ENCODE peak calls at places on chromosomes 5 and 9, in nine cellular contexts. One of them, this sample, is unnamed.

GRCh38 chr9:33942471-33943083 is 106.1 kb downstream of the UBAP2 start:
- DNase-seq in CD8-positive, alpha-beta T cell: no peak
- DNase-seq in AG04450: peak
- DNase-seq in CD8-positive, alpha-beta memory T cell: no peak
- DNase-seq in substantia nigra: no peak
- DNase-seq in cardiac muscle cell: peak
- DNase-seq in breast epithelium: no peak
- DNase-seq in body of pancreas: no peak
- DNase-seq in A549: peak
- DNase-seq in this sample: no peak

GRCh38 chr5:1511037-1511436 is 12.7 kb downstream of the LPCAT1 start:
- DNase-seq in CD8-positive, alpha-beta T cell: peak
- DNase-seq in AG04450: no peak
- DNase-seq in CD8-positive, alpha-beta memory T cell: peak
- DNase-seq in substantia nigra: no peak
- DNase-seq in cardiac muscle cell: no peak
- DNase-seq in breast epithelium: no peak
- DNase-seq in body of pancreas: no peak
- DNase-seq in A549: no peak
- DNase-seq in this sample: no peak

GRCh38 chr5:16578474-16578883 is 38.3 kb downstream of the RETREG1 start:
- DNase-seq in CD8-positive, alpha-beta T cell: no peak
- DNase-seq in AG04450: no peak
- DNase-seq in CD8-positive, alpha-beta memory T cell: no peak
- DNase-seq in substantia nigra: peak
- DNase-seq in cardiac muscle cell: no peak
- DNase-seq in breast epithelium: no peak
- DNase-seq in body of pancreas: no peak
- DNase-seq in A549: no peak
- DNase-seq in this sample: no peak

GRCh38 chr5:28369418-28369817 is 1331.0 kb upstream of the CDH9 start:
- DNase-seq in CD8-positive, alpha-beta T cell: no peak
- DNase-seq in AG04450: no peak
- DNase-seq in CD8-positive, alpha-beta memory T cell: no peak
- DNase-seq in substantia nigra: no peak
- DNase-seq in cardiac muscle cell: no peak
- DNase-seq in breast epithelium: no peak
- DNase-seq in body of pancreas: no peak
- DNase-seq in A549: no peak
- DNase-seq in this sample: no peak

GRCh38 chr9:87950765-87951488 is 23.4 kb downstream of the CDK20 start:
- DNase-seq in CD8-positive, alpha-beta T cell: no peak
- DNase-seq in AG04450: no peak
- DNase-seq in CD8-positive, alpha-beta memory T cell: no peak
- DNase-seq in substantia nigra: no peak
- DNase-seq in cardiac muscle cell: peak
- DNase-seq in breast epithelium: no peak
- DNase-seq in body of pancreas: no peak
- DNase-seq in A549: peak
- DNase-seq in this sample: no peak

GRCh38 chr5:76351577-76351976 is 51.5 kb upstream of the IQGAP2 start:
- DNase-seq in CD8-positive, alpha-beta T cell: no peak
- DNase-seq in AG04450: no peak
- DNase-seq in CD8-positive, alpha-beta memory T cell: no peak
- DNase-seq in substantia nigra: no peak
- DNase-seq in cardiac muscle cell: no peak
- DNase-seq in breast epithelium: no peak
- DNase-seq in body of pancreas: no peak
- DNase-seq in A549: no peak
- DNase-seq in this sample: no peak

GRCh38 chr9:137462396-137463193 is 3.5 kb upstream of the NSMF start:
- DNase-seq in CD8-positive, alpha-beta T cell: no peak
- DNase-seq in AG04450: no peak
- DNase-seq in CD8-positive, alpha-beta memory T cell: no peak
- DNase-seq in substantia nigra: no peak
- DNase-seq in cardiac muscle cell: no peak
- DNase-seq in breast epithelium: no peak
- DNase-seq in body of pancreas: no peak
- DNase-seq in A549: no peak
- DNase-seq in this sample: no peak

GRCh38 chr9:95167998-95168397 is 149.5 kb downstream of the FANCC start:
- DNase-seq in CD8-positive, alpha-beta T cell: peak
- DNase-seq in AG04450: peak
- DNase-seq in CD8-positive, alpha-beta memory T cell: peak
- DNase-seq in substantia nigra: no peak
- DNase-seq in cardiac muscle cell: peak
- DNase-seq in breast epithelium: no peak
- DNase-seq in body of pancreas: peak
- DNase-seq in A549: peak
- DNase-seq in this sample: peak

GRCh38 chr5:72470817-72471216 is 36.4 kb downstream of the ZNF366 start:
- DNase-seq in CD8-positive, alpha-beta T cell: no peak
- DNase-seq in AG04450: no peak
- DNase-seq in CD8-positive, alpha-beta memory T cell: no peak
- DNase-seq in substantia nigra: no peak
- DNase-seq in cardiac muscle cell: peak
- DNase-seq in breast epithelium: peak
- DNase-seq in body of pancreas: no peak
- DNase-seq in A549: no peak
- DNase-seq in this sample: peak

GRCh38 chr9:97772145-97772544 is 75.0 kb upstream of the XPA start:
- DNase-seq in CD8-positive, alpha-beta T cell: no peak
- DNase-seq in AG04450: no peak
- DNase-seq in CD8-positive, alpha-beta memory T cell: no peak
- DNase-seq in substantia nigra: no peak
- DNase-seq in cardiac muscle cell: no peak
- DNase-seq in breast epithelium: no peak
- DNase-seq in body of pancreas: no peak
- DNase-seq in A549: no peak
- DNase-seq in this sample: no peak

GRCh38 chr5:78162253-78162862 is 132.1 kb downstream of the AP3B1 start:
- DNase-seq in CD8-positive, alpha-beta T cell: no peak
- DNase-seq in AG04450: no peak
- DNase-seq in CD8-positive, alpha-beta memory T cell: no peak
- DNase-seq in substantia nigra: no peak
- DNase-seq in cardiac muscle cell: peak
- DNase-seq in breast epithelium: no peak
- DNase-seq in body of pancreas: no peak
- DNase-seq in A549: peak
- DNase-seq in this sample: no peak

GRCh38 chr5:61631438-61631941 is 299.4 kb downstream of the ZSWIM6 start:
- DNase-seq in CD8-positive, alpha-beta T cell: no peak
- DNase-seq in AG04450: no peak
- DNase-seq in CD8-positive, alpha-beta memory T cell: no peak
- DNase-seq in substantia nigra: peak
- DNase-seq in cardiac muscle cell: peak
- DNase-seq in breast epithelium: peak
- DNase-seq in body of pancreas: peak
- DNase-seq in A549: no peak
- DNase-seq in this sample: no peak

GRCh38 chr5:38718874-38719391 is 126.9 kb upstream of the OSMR start:
- DNase-seq in CD8-positive, alpha-beta T cell: no peak
- DNase-seq in AG04450: no peak
- DNase-seq in CD8-positive, alpha-beta memory T cell: no peak
- DNase-seq in substantia nigra: no peak
- DNase-seq in cardiac muscle cell: peak
- DNase-seq in breast epithelium: no peak
- DNase-seq in body of pancreas: no peak
- DNase-seq in A549: no peak
- DNase-seq in this sample: no peak

GRCh38 chr5:38716516-38716915 is 129.3 kb upstream of the OSMR start:
- DNase-seq in CD8-positive, alpha-beta T cell: no peak
- DNase-seq in AG04450: no peak
- DNase-seq in CD8-positive, alpha-beta memory T cell: no peak
- DNase-seq in substantia nigra: no peak
- DNase-seq in cardiac muscle cell: no peak
- DNase-seq in breast epithelium: no peak
- DNase-seq in body of pancreas: no peak
- DNase-seq in A549: no peak
- DNase-seq in this sample: no peak

GRCh38 chr5:38719916-38720315 is 125.9 kb upstream of the OSMR start:
- DNase-seq in CD8-positive, alpha-beta T cell: no peak
- DNase-seq in AG04450: peak
- DNase-seq in CD8-positive, alpha-beta memory T cell: no peak
- DNase-seq in substantia nigra: no peak
- DNase-seq in cardiac muscle cell: peak
- DNase-seq in breast epithelium: no peak
- DNase-seq in body of pancreas: no peak
- DNase-seq in A549: no peak
- DNase-seq in this sample: no peak

GRCh38 chr5:38720691-38721361 is 125.0 kb upstream of the OSMR start:
- DNase-seq in CD8-positive, alpha-beta T cell: no peak
- DNase-seq in AG04450: no peak
- DNase-seq in CD8-positive, alpha-beta memory T cell: no peak
- DNase-seq in substantia nigra: no peak
- DNase-seq in cardiac muscle cell: no peak
- DNase-seq in breast epithelium: no peak
- DNase-seq in body of pancreas: no peak
- DNase-seq in A549: no peak
- DNase-seq in this sample: no peak

DNA sequence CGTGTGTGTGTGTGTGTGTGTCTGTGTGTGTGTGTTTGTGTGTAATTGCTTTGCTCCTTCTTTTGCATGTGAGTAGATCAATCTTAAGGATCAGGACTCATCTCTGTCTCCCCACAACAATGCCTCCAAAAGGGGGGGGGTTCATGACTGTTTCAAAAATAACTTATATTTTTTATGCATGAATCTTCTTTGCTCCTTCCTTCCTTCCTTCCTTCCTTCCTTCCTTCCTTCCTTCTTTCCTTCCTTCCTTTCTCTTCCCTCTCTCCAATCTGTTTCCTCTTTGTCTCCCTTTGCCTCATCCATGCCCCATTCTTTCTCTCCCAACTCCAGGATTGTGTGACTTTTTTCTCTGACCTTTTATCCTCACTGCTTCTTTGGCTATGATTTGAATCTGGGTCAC is 126.4 kb upstream of the OSMR start:
- DNase-seq in CD8-positive, alpha-beta T cell: no peak
- DNase-seq in AG04450: no peak
- DNase-seq in CD8-positive, alpha-beta memory T cell: no peak
- DNase-seq in substantia nigra: no peak
- DNase-seq in cardiac muscle cell: no peak
- DNase-seq in breast epithelium: no peak
- DNase-seq in body of pancreas: no peak
- DNase-seq in A549: no peak
- DNase-seq in this sample: no peak
- H3K27ac ChIP-seq in CD8-positive, alpha-beta T cell: no peak
- H3K27ac ChIP-seq in AG04450: no peak
- H3K27ac ChIP-seq in CD8-positive, alpha-beta memory T cell: no peak
- H3K27ac ChIP-seq in substantia nigra: peak
- H3K27ac ChIP-seq in cardiac muscle cell: peak
- H3K27ac ChIP-seq in breast epithelium: peak
- H3K27ac ChIP-seq in body of pancreas: no peak
- H3K27ac ChIP-seq in A549: no peak
- H3K27ac ChIP-seq in this sample: no peak

GRCh38 chr5:178240772-178241171 is 8.2 kb upstream of the PHYKPL start:
- DNase-seq in CD8-positive, alpha-beta T cell: no peak
- DNase-seq in AG04450: no peak
- DNase-seq in CD8-positive, alpha-beta memory T cell: no peak
- DNase-seq in substantia nigra: no peak
- DNase-seq in cardiac muscle cell: no peak
- DNase-seq in breast epithelium: no peak
- DNase-seq in body of pancreas: no peak
- DNase-seq in A549: no peak
- DNase-seq in this sample: no peak
- H3K27ac ChIP-seq in CD8-positive, alpha-beta T cell: peak
- H3K27ac ChIP-seq in AG04450: no peak
- H3K27ac ChIP-seq in CD8-positive, alpha-beta memory T cell: no peak
- H3K27ac ChIP-seq in substantia nigra: peak
- H3K27ac ChIP-seq in cardiac muscle cell: no peak
- H3K27ac ChIP-seq in breast epithelium: peak
- H3K27ac ChIP-seq in body of pancreas: no peak
- H3K27ac ChIP-seq in A549: no peak
- H3K27ac ChIP-seq in this sample: no peak

DNA sequence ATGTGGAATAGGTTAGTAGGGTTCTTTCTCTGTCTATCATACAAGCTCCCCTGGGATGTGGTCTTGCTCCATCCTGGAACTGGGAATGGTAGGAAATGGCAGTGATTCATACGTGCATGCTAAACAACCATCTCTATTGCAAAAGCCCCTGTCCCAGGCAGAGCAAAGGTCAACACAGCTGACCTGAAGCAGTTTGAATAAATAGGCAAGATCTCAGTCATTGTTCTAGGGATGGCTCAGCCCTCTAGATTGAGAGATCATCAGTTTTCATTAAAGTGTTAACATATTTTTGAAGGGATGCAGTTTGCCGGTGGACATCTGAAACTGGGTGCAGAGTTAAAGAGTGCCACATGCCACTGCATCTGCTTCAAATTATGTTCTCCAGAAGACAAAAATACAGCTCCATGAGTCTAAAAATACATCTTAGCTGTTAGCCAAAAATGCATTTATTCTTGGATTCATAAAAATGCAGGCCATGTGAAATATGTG is 224.1 kb downstream of the ESM1 start:
- DNase-seq in CD8-positive, alpha-beta T cell: no peak
- DNase-seq in AG04450: peak
- DNase-seq in CD8-positive, alpha-beta memory T cell: no peak
- DNase-seq in substantia nigra: no peak
- DNase-seq in cardiac muscle cell: peak
- DNase-seq in breast epithelium: no peak
- DNase-seq in body of pancreas: peak
- DNase-seq in A549: no peak
- DNase-seq in this sample: no peak
- H3K27ac ChIP-seq in CD8-positive, alpha-beta T cell: no peak
- H3K27ac ChIP-seq in AG04450: peak
- H3K27ac ChIP-seq in CD8-positive, alpha-beta memory T cell: no peak
- H3K27ac ChIP-seq in substantia nigra: no peak
- H3K27ac ChIP-seq in cardiac muscle cell: no peak
- H3K27ac ChIP-seq in breast epithelium: peak
- H3K27ac ChIP-seq in body of pancreas: no peak
- H3K27ac ChIP-seq in A549: no peak
- H3K27ac ChIP-seq in this sample: no peak

GRCh38 chr5:79785983-79786382 is 96.3 kb downstream of the CMYA5 start:
- DNase-seq in CD8-positive, alpha-beta T cell: no peak
- DNase-seq in AG04450: no peak
- DNase-seq in CD8-positive, alpha-beta memory T cell: no peak
- DNase-seq in substantia nigra: no peak
- DNase-seq in cardiac muscle cell: no peak
- DNase-seq in breast epithelium: no peak
- DNase-seq in body of pancreas: no peak
- DNase-seq in A549: no peak
- DNase-seq in this sample: no peak

GRCh38 chr5:79792518-79792917 is 102.9 kb downstream of the CMYA5 start:
- DNase-seq in CD8-positive, alpha-beta T cell: no peak
- DNase-seq in AG04450: no peak
- DNase-seq in CD8-positive, alpha-beta memory T cell: no peak
- DNase-seq in substantia nigra: no peak
- DNase-seq in cardiac muscle cell: no peak
- DNase-seq in breast epithelium: no peak
- DNase-seq in body of pancreas: no peak
- DNase-seq in A549: no peak
- DNase-seq in this sample: no peak

GRCh38 chr5:79793304-79793703 is 103.7 kb downstream of the CMYA5 start:
- DNase-seq in CD8-positive, alpha-beta T cell: no peak
- DNase-seq in AG04450: no peak
- DNase-seq in CD8-positive, alpha-beta memory T cell: no peak
- DNase-seq in substantia nigra: no peak
- DNase-seq in cardiac muscle cell: no peak
- DNase-seq in breast epithelium: no peak
- DNase-seq in body of pancreas: no peak
- DNase-seq in A549: no peak
- DNase-seq in this sample: no peak

GRCh38 chr5:79791843-79792242 is 102.2 kb downstream of the CMYA5 start:
- DNase-seq in CD8-positive, alpha-beta T cell: no peak
- DNase-seq in AG04450: no peak
- DNase-seq in CD8-positive, alpha-beta memory T cell: no peak
- DNase-seq in substantia nigra: no peak
- DNase-seq in cardiac muscle cell: no peak
- DNase-seq in breast epithelium: no peak
- DNase-seq in body of pancreas: peak
- DNase-seq in A549: no peak
- DNase-seq in this sample: no peak

GRCh38 chr5:79787448-79787847 is 97.8 kb downstream of the CMYA5 start:
- DNase-seq in CD8-positive, alpha-beta T cell: no peak
- DNase-seq in AG04450: no peak
- DNase-seq in CD8-positive, alpha-beta memory T cell: no peak
- DNase-seq in substantia nigra: no peak
- DNase-seq in cardiac muscle cell: no peak
- DNase-seq in breast epithelium: no peak
- DNase-seq in body of pancreas: no peak
- DNase-seq in A549: no peak
- DNase-seq in this sample: no peak
- H3K27ac ChIP-seq in CD8-positive, alpha-beta T cell: no peak
- H3K27ac ChIP-seq in AG04450: no peak
- H3K27ac ChIP-seq in CD8-positive, alpha-beta memory T cell: no peak
- H3K27ac ChIP-seq in substantia nigra: no peak
- H3K27ac ChIP-seq in cardiac muscle cell: peak
- H3K27ac ChIP-seq in breast epithelium: no peak
- H3K27ac ChIP-seq in body of pancreas: no peak
- H3K27ac ChIP-seq in A549: no peak
- H3K27ac ChIP-seq in this sample: no peak